ENCODE peak calls at places on chromosomes 4 and X, in eight cellular contexts. W, F, Z, B, E, Y, G and K are unnamed samples.

GRCh38 chrX:17435476-17435875 is 60.5 kb downstream of the NHS start:
- DNase-seq in W (no peak), F (no peak), Z (no peak), B (no peak), E (no peak), Y (no peak), G (no peak), K (no peak)

GRCh38 chr4:78902313-78902712 is 36.9 kb downstream of the PAQR3 start:
- DNase-seq in W (no peak), F (no peak), Z (no peak), B (no peak), E (no peak), Y (no peak), G (no peak), K (no peak)

GRCh38 chr4:83552085-83552484 is 16.2 kb downstream of the GPAT3 start:
- DNase-seq in W (no peak), F (no peak), Z (no peak), B (no peak), E (no peak), Y (no peak), G (no peak), K (no peak)

GRCh38 chrX:54415534-54416350 is 24.5 kb upstream of the TSR2 start:
- DNase-seq in W (no peak), F (no peak), Z (no peak), B (no peak), E (no peak), Y (no peak), G (no peak), K (no peak)

GRCh38 chrX:138191998-138192397 is 519.5 kb downstream of the FGF13 start:
- DNase-seq in W (no peak), F (no peak), Z (peak), B (no peak), E (no peak), Y (peak), G (no peak), K (no peak)

GRCh38 chrX:68685722-68686683 is 38.5 kb downstream of the STARD8 start:
- DNase-seq in W (no peak), F (peak), Z (no peak), B (no peak), E (no peak), Y (peak), G (no peak), K (no peak)

GRCh38 chr4:75146223-75146622 is 213.3 kb downstream of the PARM1 start:
- DNase-seq in W (no peak), F (no peak), Z (no peak), B (no peak), E (no peak), Y (no peak), G (no peak), K (no peak)

GRCh38 chr4:21901831-21902230 is 46.7 kb downstream of the KCNIP4 start:
- DNase-seq in W (no peak), F (no peak), Z (no peak), B (no peak), E (no peak), Y (no peak), G (no peak), K (no peak)

GRCh38 chr4:56360071-56360470 is 27.2 kb downstream of the AASDH start:
- DNase-seq in W (no peak), F (no peak), Z (no peak), B (no peak), E (no peak), Y (no peak), G (no peak), K (no peak)

GRCh38 chr4:6449335-6449734 is 23.1 kb downstream of the PPP2R2C start:
- DNase-seq in W (no peak), F (no peak), Z (no peak), B (no peak), E (no peak), Y (no peak), G (no peak), K (no peak)

GRCh38 chrX:31993635-31994034 is 921.8 kb upstream of the FTHL17 start:
- DNase-seq in W (no peak), F (no peak), Z (no peak), B (no peak), E (no peak), Y (no peak), G (no peak), K (no peak)

GRCh38 chrX:149831473-149831872 is 49.5 kb upstream of the MAGEA8 start:
- DNase-seq in W (no peak), F (no peak), Z (no peak), B (no peak), E (no peak), Y (no peak), G (no peak), K (no peak)

GRCh38 chr4:23815351-23815750 is 74.5 kb downstream of the PPARGC1A start:
- DNase-seq in W (no peak), F (no peak), Z (no peak), B (no peak), E (no peak), Y (no peak), G (no peak), K (no peak)

GRCh38 chr4:83054928-83055327 is 19.9 kb downstream of the COPS4 start:
- DNase-seq in W (no peak), F (no peak), Z (no peak), B (no peak), E (no peak), Y (peak), G (no peak), K (no peak)

GRCh38 chr4:6932918-6933317 is 23.3 kb downstream of the TBC1D14 start:
- DNase-seq in W (no peak), F (no peak), Z (no peak), B (no peak), E (no peak), Y (no peak), G (no peak), K (no peak)

GRCh38 chrX:130174051-130174704 is 2.4 kb downstream of the RAB33A start:
- DNase-seq in W (no peak), F (no peak), Z (peak), B (no peak), E (no peak), Y (no peak), G (no peak), K (no peak)

GRCh38 chr4:100391086-100391485 is 126.7 kb downstream of the EMCN start:
- DNase-seq in W (no peak), F (no peak), Z (no peak), B (no peak), E (no peak), Y (no peak), G (no peak), K (no peak)

GRCh38 chr4:120844528-120844921 is 78.0 kb downstream of the PRDM5 start:
- DNase-seq in W (no peak), F (no peak), Z (no peak), B (no peak), E (no peak), Y (peak), G (no peak), K (peak)

GRCh38 chr4:3204021-3204431 is 44.9 kb upstream of the MSANTD1 start:
- DNase-seq in W (no peak), F (no peak), Z (no peak), B (peak), E (no peak), Y (no peak), G (no peak), K (no peak)

GRCh38 chr4:83108101-83108861 is 6.2 kb downstream of the PLAC8 start:
- DNase-seq in W (no peak), F (no peak), Z (no peak), B (no peak), E (no peak), Y (peak), G (no peak), K (no peak)

GRCh38 chr4:187798385-187798784 is 197.2 kb upstream of the ZFP42 start:
- DNase-seq in W (no peak), F (no peak), Z (no peak), B (no peak), E (no peak), Y (no peak), G (no peak), K (no peak)

GRCh38 chr4:120517966-120518365 is 404.6 kb downstream of the PRDM5 start:
- DNase-seq in W (no peak), F (peak), Z (peak), B (no peak), E (no peak), Y (peak), G (peak), K (peak)

GRCh38 chr4:30753316-30753715 is 33.1 kb downstream of the PCDH7 start:
- DNase-seq in W (no peak), F (no peak), Z (no peak), B (no peak), E (no peak), Y (no peak), G (no peak), K (no peak)

GRCh38 chr4:118158946-118159345 is 124.7 kb downstream of the NDST3 start:
- DNase-seq in W (no peak), F (no peak), Z (no peak), B (no peak), E (no peak), Y (no peak), G (no peak), K (no peak)

GRCh38 chr4:16636911-16637630 is 261.4 kb downstream of the LDB2 start:
- DNase-seq in W (no peak), F (no peak), Z (no peak), B (no peak), E (no peak), Y (no peak), G (no peak), K (no peak)

GRCh38 chr4:133775881-133776280 is 425.7 kb downstream of the PABPC4L start:
- DNase-seq in W (no peak), F (no peak), Z (no peak), B (no peak), E (no peak), Y (no peak), G (no peak), K (no peak)

GRCh38 chr4:15003891-15004700 is 1.8 kb downstream of the CPEB2 start:
- DNase-seq in W (peak), F (no peak), Z (peak), B (peak), E (no peak), Y (peak), G (no peak), K (no peak)

GRCh38 chr4:108047199-108047598 is 57.5 kb downstream of the HADH start:
- DNase-seq in W (no peak), F (no peak), Z (no peak), B (no peak), E (no peak), Y (no peak), G (no peak), K (no peak)

GRCh38 chrX:100083146-100083715 is 326.8 kb downstream of the PCDH19 start:
- DNase-seq in W (no peak), F (no peak), Z (no peak), B (no peak), E (no peak), Y (no peak), G (no peak), K (no peak)

GRCh38 chrX:132876509-132876837 is 82.0 kb downstream of the HS6ST2 start:
- DNase-seq in W (no peak), F (no peak), Z (no peak), B (no peak), E (no peak), Y (no peak), G (no peak), K (no peak)

GRCh38 chr4:22490718-22491330 is 25.0 kb downstream of the ADGRA3 start:
- DNase-seq in W (no peak), F (no peak), Z (no peak), B (no peak), E (no peak), Y (no peak), G (no peak), K (no peak)

GRCh38 chr4:98345838-98346237 is 84.7 kb downstream of the RAP1GDS1 start:
- DNase-seq in W (no peak), F (no peak), Z (no peak), B (no peak), E (no peak), Y (no peak), G (no peak), K (no peak)

GRCh38 chr4:181957088-181957487 is 286.1 kb upstream of the TENM3 start:
- DNase-seq in W (no peak), F (no peak), Z (no peak), B (no peak), E (no peak), Y (no peak), G (peak), K (no peak)

GRCh38 chr4:58602701-58603359 is 1492.6 kb upstream of the IGFBP7 start:
- DNase-seq in W (no peak), F (no peak), Z (no peak), B (no peak), E (no peak), Y (no peak), G (no peak), K (no peak)

GRCh38 chr4:10063544-10064300 is 42.4 kb upstream of the SLC2A9 start:
- DNase-seq in W (peak), F (no peak), Z (peak), B (peak), E (peak), Y (no peak), G (peak), K (no peak)

GRCh38 chrX:6199519-6199918 is 29.1 kb downstream of the NLGN4X start:
- DNase-seq in W (no peak), F (no peak), Z (no peak), B (no peak), E (no peak), Y (no peak), G (no peak), K (no peak)

GRCh38 chrX:24231169-24231568 is 81.6 kb downstream of the ZFX start:
- DNase-seq in W (no peak), F (peak), Z (peak), B (no peak), E (no peak), Y (peak), G (peak), K (no peak)

GRCh38 chr4:95889662-95890061 is 49.8 kb downstream of the PDHA2 start:
- DNase-seq in W (no peak), F (no peak), Z (no peak), B (no peak), E (no peak), Y (no peak), G (no peak), K (no peak)

GRCh38 chrX:74422029-74422352 is 698 bp downstream of the SLC16A2 start:
- DNase-seq in W (no peak), F (no peak), Z (no peak), B (no peak), E (no peak), Y (no peak), G (no peak), K (no peak)

GRCh38 chr4:81314196-81314896 is 99.3 kb upstream of the PRKG2 start:
- DNase-seq in W (no peak), F (no peak), Z (no peak), B (peak), E (no peak), Y (peak), G (no peak), K (no peak)

DNA sequence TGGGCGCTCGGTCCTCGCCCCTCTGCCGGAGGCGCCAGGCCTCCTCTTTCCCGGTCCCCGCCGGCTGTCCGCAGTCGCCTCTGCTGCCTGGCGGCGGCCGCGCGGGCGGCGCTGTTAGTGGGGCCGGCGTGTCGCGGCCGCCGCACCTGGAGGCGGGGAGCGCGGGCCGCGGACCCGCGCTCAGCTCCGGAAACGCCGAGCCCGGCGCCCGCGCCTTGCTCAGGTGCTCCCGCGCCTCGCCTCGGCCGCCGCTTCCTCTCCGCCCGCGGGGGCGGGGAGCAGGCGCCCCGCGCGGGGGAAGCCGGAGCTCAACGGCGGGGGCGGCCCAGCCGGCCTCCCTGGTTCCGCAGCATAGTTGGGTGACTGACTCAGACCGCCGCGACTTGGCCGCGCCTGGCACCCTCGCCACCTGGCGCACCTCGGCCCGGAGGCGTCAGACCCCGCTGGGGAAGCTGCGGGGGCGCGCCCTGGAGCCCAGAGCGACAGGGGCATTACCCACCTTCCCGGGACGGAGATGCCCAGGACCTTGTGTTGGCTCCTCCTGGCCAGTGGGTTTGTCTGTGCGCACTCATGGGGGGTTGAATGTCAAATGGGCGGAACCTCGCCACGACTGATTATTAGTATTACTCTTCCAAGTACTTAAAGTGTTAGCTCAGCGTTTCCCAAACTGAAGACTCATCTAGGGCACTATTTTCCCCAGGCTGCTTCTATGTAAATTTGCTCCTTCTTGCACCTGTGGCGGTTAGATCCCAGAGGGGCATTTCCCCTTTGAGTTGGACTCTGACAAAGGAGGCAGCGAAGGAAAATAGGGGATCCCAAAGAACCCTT is at the start of gene ARAP2:
- DNase-seq in W (no peak), F (peak), Z (peak), B (peak), E (no peak), Y (peak), G (no peak), K (no peak)
- H3K4me3 ChIP-seq in W (peak), F (peak), Z (peak), B (peak), E (peak), Y (peak), G (no peak), K (peak)

GRCh38 chr4:184156169-184156568 is 61.5 kb downstream of the ENPP6 start:
- DNase-seq in W (no peak), F (no peak), Z (no peak), B (no peak), E (no peak), Y (no peak), G (no peak), K (no peak)
- TF ChIP-seq CTCF in W (no peak), F (no peak), Z (no peak), B (no peak), E (no peak), Y (no peak), G (no peak), K (no peak)

GRCh38 chr4:129218355-129218754 is 122.4 kb downstream of the C4orf33 start:
- DNase-seq in W (no peak), F (no peak), Z (no peak), B (no peak), E (no peak), Y (peak), G (no peak), K (no peak)
- H3K4me3 ChIP-seq in W (peak), F (no peak), Z (no peak), B (no peak), E (no peak), Y (no peak), G (no peak), K (no peak)

GRCh38 chr4:173524218-173525117 is 5.6 kb downstream of the HAND2 start:
- DNase-seq in W (no peak), F (no peak), Z (no peak), B (no peak), E (peak), Y (no peak), G (no peak), K (no peak)

GRCh38 chr4:173521474-173522159 is 8.4 kb downstream of the HAND2 start:
- DNase-seq in W (no peak), F (no peak), Z (no peak), B (no peak), E (peak), Y (no peak), G (no peak), K (no peak)

GRCh38 chr4:173520921-173521473 is 9.0 kb downstream of the HAND2 start:
- DNase-seq in W (no peak), F (no peak), Z (no peak), B (no peak), E (peak), Y (no peak), G (no peak), K (no peak)

GRCh38 chr4:173522160-173522873 is 7.7 kb downstream of the HAND2 start:
- DNase-seq in W (no peak), F (no peak), Z (peak), B (peak), E (peak), Y (no peak), G (peak), K (no peak)

GRCh38 chr4:173522874-173523395 is 7.1 kb downstream of the HAND2 start:
- DNase-seq in W (no peak), F (no peak), Z (no peak), B (no peak), E (no peak), Y (no peak), G (no peak), K (no peak)
- TF ChIP-seq CTCF in W (no peak), F (no peak), Z (no peak), B (no peak), E (no peak), Y (no peak), G (no peak), K (no peak)

DNA sequence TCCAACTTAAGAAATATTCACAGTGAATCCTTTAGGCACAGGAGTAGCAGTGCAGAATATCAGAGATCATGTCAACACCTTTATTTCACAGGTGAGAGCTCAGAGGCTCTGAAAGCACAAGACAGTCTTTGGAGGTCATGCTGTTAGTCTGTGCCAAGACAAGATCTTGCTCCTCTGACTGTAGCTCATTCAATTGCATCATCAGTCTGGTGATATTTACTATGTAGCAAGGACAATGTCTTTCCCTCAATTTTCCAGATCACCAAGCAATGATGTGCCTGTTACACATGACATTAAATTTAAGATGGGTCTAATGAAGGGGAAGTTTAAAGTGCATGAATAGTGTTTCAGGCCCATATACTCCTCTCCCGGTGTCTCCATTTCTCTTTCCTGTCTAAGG is 277.5 kb downstream of the IL15 start:
- DNase-seq in W (no peak), F (no peak), Z (no peak), B (no peak), E (no peak), Y (no peak), G (no peak), K (no peak)
- H3K4me3 ChIP-seq in W (no peak), F (no peak), Z (no peak), B (no peak), E (no peak), Y (no peak), G (no peak), K (no peak)